ENCODE peak calls at places on chromosomes 2 and 18, in eight cellular contexts. B, Q, O, G, A, D, S and N are unnamed samples.

GRCh38 chr2:234548720-234549420 is 52.0 kb upstream of the ARL4C start:
- DNase-seq in D (no peak), O (no peak), S (no peak), B (no peak), A (no peak), G (no peak), Q (no peak), N (no peak)

GRCh38 chr2:54519841-54520459 is 63.8 kb downstream of the SPTBN1 start:
- DNase-seq in O (no peak), B (no peak), A (no peak), G (no peak), Q (no peak), S (no peak), D (no peak), N (no peak)

GRCh38 chr2:19664651-19665050 is 237.1 kb downstream of the TTC32 start:
- DNase-seq in Q (no peak), S (no peak), D (no peak), A (no peak), O (no peak), G (no peak), B (peak; percentile 96), N (no peak)

GRCh38 chr2:23477392-23477791 is 92.4 kb downstream of the KLHL29 start:
- DNase-seq in O (no peak), A (no peak), S (no peak), B (no peak), Q (no peak), D (no peak), G (no peak), N (no peak)

GRCh38 chr2:25042321-25043240 is 705 bp downstream of the EFR3B start:
- DNase-seq in A (peak; percentile 8), Q (peak; percentile 48), D (peak; percentile 50), G (no peak), O (peak; percentile 34), B (no peak), S (peak; percentile 27), N (peak; percentile 17)

GRCh38 chr2:64391940-64392339 is 62.0 kb upstream of the LGALSL start:
- DNase-seq in A (no peak), S (no peak), Q (no peak), G (no peak), D (no peak), O (no peak), B (no peak), N (no peak)

GRCh38 chr18:9475643-9476580 is 599 bp downstream of the RALBP1 start:
- DNase-seq in D (no peak), Q (peak; percentile 16), O (peak; percentile 38), B (peak; percentile 37), A (peak; percentile 38), G (no peak), S (peak; percentile 24), N (peak; percentile 58)

GRCh38 chr18:23636041-23636399 is 26.7 kb downstream of the ANKRD29 start:
- DNase-seq in Q (no peak), G (no peak), D (no peak), B (no peak), S (no peak), O (no peak), A (no peak), N (no peak)

GRCh38 chr18:72427721-72428120 is 116.4 kb downstream of the CBLN2 start:
- DNase-seq in S (no peak), Q (no peak), B (no peak), A (no peak), G (no peak), O (no peak), D (no peak), N (no peak)
- H3K9me3 ChIP-seq in S (no peaks in the 10 kb centered on the region), Q (no peaks in the 10 kb centered on the region), B (peaks cover 7% of the 10 kb centered on the region), A (no peaks in the 10 kb centered on the region), G (no peaks in the 10 kb centered on the region), O (no peaks in the 10 kb centered on the region), D (no peaks in the 10 kb centered on the region), N (no peaks in the 10 kb centered on the region)

GRCh38 chr18:35277633-35278032 is 12.4 kb downstream of the ZSCAN30 start:
- DNase-seq in G (no peak), O (no peak), D (no peak), Q (no peak), A (no peak), B (no peak), S (no peak), N (no peak)
- H3K9me3 ChIP-seq in G (no peaks in the 10 kb centered on the region), O (no peaks in the 10 kb centered on the region), D (no peaks in the 10 kb centered on the region), Q (no peaks in the 10 kb centered on the region), A (no peaks in the 10 kb centered on the region), B (peaks cover 10% of the 10 kb centered on the region), S (no peaks in the 10 kb centered on the region), N (no peaks in the 10 kb centered on the region)

GRCh38 chr18:80050797-80051196 is 16.6 kb downstream of the RBFA start:
- DNase-seq in A (no peak), D (no peak), B (no peak), O (no peak), S (no peak), G (no peak), Q (no peak), N (no peak)
- H3K9me3 ChIP-seq in A (no peaks in the 10 kb centered on the region), D (peaks cover 25% of the 10 kb centered on the region), B (peaks cover 23% of the 10 kb centered on the region), O (peaks cover 20% of the 10 kb centered on the region), S (no peaks in the 10 kb centered on the region), G (peaks cover 9% of the 10 kb centered on the region), Q (no peaks in the 10 kb centered on the region), N (peaks cover 44% of the 10 kb centered on the region)

GRCh38 chr2:42794271-42795046 is 2.1 kb upstream of the HAAO start:
- DNase-seq in B (no peak), A (no peak), O (no peak), S (no peak), D (no peak), Q (peak; percentile 77), G (no peak), N (no peak)

GRCh38 chr2:42792583-42793313 is at the start of gene HAAO:
- DNase-seq in O (no peak), S (peak; percentile 46), B (no peak), Q (peak; percentile 90), G (no peak), A (no peak), D (peak; percentile 65), N (no peak)

GRCh38 chr2:42792087-42792582 is 248 bp downstream of the HAAO start:
- DNase-seq in O (peak; percentile 54), S (peak; percentile 23), B (no peak), D (no peak), Q (no peak), G (no peak), A (peak; percentile 21), N (no peak)

GRCh38 chr2:42795275-42795674 is 2.9 kb upstream of the HAAO start:
- DNase-seq in D (no peak), Q (no peak), B (no peak), O (no peak), G (no peak), S (no peak), A (no peak), N (no peak)

GRCh38 chr2:42793314-42794270 is 1.2 kb upstream of the HAAO start:
- DNase-seq in G (no peak), D (no peak), S (peak; percentile 54), Q (no peak), A (peak; percentile 22), B (no peak), O (no peak), N (no peak)
- H3K9me3 ChIP-seq in G (no peaks in the 10 kb centered on the region), D (no peaks in the 10 kb centered on the region), S (no peaks in the 10 kb centered on the region), Q (no peaks in the 10 kb centered on the region), A (no peaks in the 10 kb centered on the region), B (no peaks in the 10 kb centered on the region), O (no peaks in the 10 kb centered on the region), N (no peaks in the 10 kb centered on the region)

GRCh38 chr2:186691900-186692299 is 2.0 kb upstream of the FAM171B start:
- DNase-seq in S (no peak), G (no peak), B (no peak), A (no peak), Q (no peak), D (no peak), O (no peak), N (no peak)

GRCh38 chr2:186690796-186691195 is 3.1 kb upstream of the FAM171B start:
- DNase-seq in G (no peak), D (no peak), Q (no peak), B (no peak), S (no peak), A (no peak), O (no peak), N (no peak)

GRCh38 chr2:186691231-186691630 is 2.6 kb upstream of the FAM171B start:
- DNase-seq in O (no peak), D (no peak), B (no peak), A (no peak), G (no peak), S (no peak), Q (no peak), N (no peak)

GRCh38 chr2:186687774-186688173 is 6.1 kb upstream of the FAM171B start:
- DNase-seq in B (no peak), G (no peak), D (no peak), S (no peak), A (no peak), O (no peak), Q (no peak), N (no peak)

GRCh38 chr2:186688813-186689212 is 5.0 kb upstream of the FAM171B start:
- DNase-seq in D (no peak), Q (no peak), O (no peak), A (no peak), G (no peak), S (no peak), B (no peak), N (no peak)
- H3K9me3 ChIP-seq in D (peaks cover 15% of the 10 kb centered on the region), Q (no peaks in the 10 kb centered on the region), O (no peaks in the 10 kb centered on the region), A (no peaks in the 10 kb centered on the region), G (no peaks in the 10 kb centered on the region), S (no peaks in the 10 kb centered on the region), B (no peaks in the 10 kb centered on the region), N (no peaks in the 10 kb centered on the region)